ENCODE peak calls at places on chromosomes 1 and 21, in eight cellular contexts. V is BE2C, Y is cardiac muscle cell, H is body of pancreas, K is DND-41, N is IMR-90, T is adrenal gland, L is psoas muscle. M is an unnamed sample.

GRCh38 chr1:212291505-212292134 is 6.4 kb downstream of the PPP2R5A start:
- DNase-seq in V (peak), Y (peak), H (no peak), K (peak), N (peak), T (no peak), L (no peak), M (no peak)

GRCh38 chr1:10339815-10340214 is 59.0 kb upstream of the PGD start:
- DNase-seq in V (peak), Y (peak), H (peak), K (no peak), N (peak), T (peak), L (no peak), M (peak)

GRCh38 chr1:1144122-1144842 is 28.4 kb upstream of the C1orf159 start:
- DNase-seq in V (no peak), Y (no peak), H (no peak), K (peak), N (no peak), T (no peak), L (no peak), M (no peak)

GRCh38 chr1:181089777-181090505 is 1.4 kb downstream of the IER5 start:
- DNase-seq in V (peak), Y (peak), H (peak), K (peak), N (peak), T (peak), L (peak), M (no peak)

GRCh38 chr1:100791586-100791985 is 72.0 kb downstream of the VCAM1 start:
- DNase-seq in V (no peak), Y (peak), H (no peak), K (no peak), N (peak), T (no peak), L (no peak), M (no peak)

GRCh38 chr1:37999434-38000232 is 5.7 kb downstream of the FHL3 start:
- DNase-seq in V (no peak), Y (peak), H (peak), K (no peak), N (peak), T (no peak), L (peak), M (no peak)

GRCh38 chr1:10969267-10969970 is 43.0 kb upstream of the TARDBP start:
- DNase-seq in V (no peak), Y (no peak), H (no peak), K (no peak), N (no peak), T (no peak), L (no peak), M (no peak)

GRCh38 chr1:98981917-98982513 is 22.6 kb downstream of the PLPPR5 start:
- DNase-seq in V (no peak), Y (peak), H (no peak), K (no peak), N (peak), T (no peak), L (no peak), M (no peak)

GRCh38 chr21:41957991-41958766 is 4.4 kb upstream of the C2CD2 start:
- DNase-seq in V (peak), Y (peak), H (peak), K (no peak), N (peak), T (peak), L (peak), M (peak)

DNA sequence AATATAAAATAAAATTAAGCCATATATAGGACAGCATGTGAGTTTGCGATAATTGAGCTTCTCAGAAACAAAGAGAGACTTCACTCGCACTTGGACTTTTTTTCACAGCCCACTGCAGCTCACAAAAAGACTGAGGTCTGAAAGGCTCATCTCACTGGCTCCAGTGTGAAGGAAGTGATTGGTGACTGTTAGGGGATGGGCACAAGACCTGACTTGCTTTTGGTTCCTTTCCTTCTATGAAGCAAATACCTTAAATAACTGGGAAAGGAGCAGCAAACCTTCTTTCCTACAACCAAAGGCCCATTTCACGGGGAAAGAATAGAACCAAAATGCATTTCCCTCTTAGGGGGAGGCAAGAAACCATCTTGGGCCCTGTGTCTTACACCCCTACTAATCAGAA is 13.1 kb upstream of the TTLL7 start:
- DNase-seq in V (no peak), Y (no peak), H (no peak), K (no peak), N (no peak), T (no peak), L (no peak), M (no peak)
- TF ChIP-seq CTCF in V (no peak), Y (no peak), H (no peak), K (no peak), N (no peak), T (no peak), L (no peak), M (no peak)

GRCh38 chr1:201653238-201653637 is 114.3 kb downstream of the NAV1 start:
- DNase-seq in V (no peak), Y (no peak), H (no peak), K (no peak), N (no peak), T (no peak), L (no peak), M (no peak)
- H3K4me3 ChIP-seq in V (no peak), Y (no peak), H (no peak), K (no peak), N (no peak), T (no peak), L (no peak), M (no peak)

GRCh38 chr21:29335720-29336119 is 37.0 kb downstream of the BACH1 start:
- DNase-seq in V (no peak), Y (peak), H (no peak), K (no peak), N (peak), T (no peak), L (no peak), M (no peak)
- TF ChIP-seq CTCF in V (no peak), Y (no peak), H (no peak), K (peak), N (no peak), T (no peak), L (peak), M (no peak)

GRCh38 chr1:222256058-222256457 is 291.8 kb downstream of the HHIPL2 start:
- DNase-seq in V (no peak), Y (no peak), H (no peak), K (no peak), N (no peak), T (no peak), L (no peak), M (no peak)
- H3K4me3 ChIP-seq in V (no peak), Y (no peak), H (no peak), K (no peak), N (no peak), T (no peak), L (no peak), M (no peak)

GRCh38 chr1:46735708-46736324 is 16.9 kb upstream of the EFCAB14 start:
- DNase-seq in V (no peak), Y (peak), H (peak), K (peak), N (peak), T (peak), L (no peak), M (no peak)
- TF ChIP-seq CTCF in V (peak), Y (peak), H (no peak), K (peak), N (peak), T (peak), L (no peak), M (peak)

DNA sequence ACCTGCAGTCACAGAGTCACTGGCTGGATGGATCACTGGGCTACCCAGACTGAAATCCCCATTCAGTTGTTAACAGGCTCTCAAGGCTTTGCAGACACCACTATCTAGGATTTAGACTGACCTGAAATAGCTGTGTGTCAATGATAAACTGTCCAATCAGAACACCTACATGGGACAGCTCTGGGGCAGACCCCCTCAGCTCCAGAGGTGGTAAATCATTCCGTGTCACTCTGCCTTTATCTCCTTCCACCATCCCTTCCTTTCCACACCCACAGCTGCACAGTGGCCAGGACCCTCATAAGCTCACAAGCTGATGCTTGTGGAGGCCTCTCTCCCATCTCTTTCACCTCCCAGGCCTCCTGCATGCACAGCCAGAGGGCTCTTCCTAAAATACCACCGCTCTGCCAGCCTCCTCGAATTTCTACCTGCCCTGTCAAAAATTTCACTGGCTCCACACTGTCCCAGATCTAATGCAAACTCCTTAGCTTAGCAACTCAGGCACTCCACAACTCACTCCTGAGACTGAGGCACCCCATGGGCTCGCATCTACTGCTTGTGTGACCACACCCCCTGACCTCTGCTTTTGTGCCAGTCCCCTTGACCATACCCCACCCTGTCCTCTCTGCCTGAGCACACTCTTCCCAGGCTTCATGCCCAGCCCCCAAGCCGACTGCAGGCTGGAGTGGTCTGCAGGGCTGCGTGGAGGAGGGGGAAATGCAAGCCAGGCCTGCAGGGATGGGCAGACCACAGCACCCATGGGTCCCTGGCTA is 5.8 kb downstream of the CAPZB start:
- DNase-seq in V (no peak), Y (no peak), H (no peak), K (no peak), N (no peak), T (no peak), L (no peak), M (no peak)
- H3K4me3 ChIP-seq in V (no peak), Y (no peak), H (no peak), K (no peak), N (no peak), T (no peak), L (no peak), M (no peak)

DNA sequence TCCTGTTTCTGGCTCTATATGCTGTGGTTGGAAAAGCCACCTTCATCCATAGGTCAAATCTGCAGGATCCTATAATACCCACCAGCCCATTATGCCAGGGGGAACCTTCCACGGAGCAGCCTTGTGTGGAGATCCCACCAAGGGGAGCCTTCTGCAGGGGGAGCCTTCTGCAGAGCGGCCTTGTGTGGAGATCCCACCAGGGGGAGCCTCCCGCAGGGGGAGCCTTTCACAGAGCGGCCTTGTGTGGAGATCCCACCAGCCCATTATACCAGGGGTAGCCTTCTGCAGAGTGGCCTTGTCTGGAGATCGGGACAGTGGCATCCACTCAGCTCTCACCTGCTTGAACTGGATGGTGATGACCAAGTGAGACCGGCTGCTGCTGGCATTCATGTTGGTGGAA is 85.3 kb downstream of the SCCPDH start:
- DNase-seq in V (no peak), Y (no peak), H (no peak), K (no peak), N (no peak), T (no peak), L (no peak), M (no peak)
- TF ChIP-seq CTCF in V (peak), Y (no peak), H (no peak), K (peak), N (no peak), T (no peak), L (no peak), M (no peak)

M was measured in kidney epithelial cell.